ENCODE peak calls at places on chromosomes 13 and 19, in seven cellular contexts. One of them, this sample, is unnamed.

GRCh38 chr13:25978961-25979360 is 72.9 kb downstream of the SHISA2 start:
- DNase-seq in uterus: no peak
- DNase-seq in EL: no peak
- DNase-seq in NCI-H1105: no peak
- DNase-seq in foreskin fibroblast: no peak
- DNase-seq in amniotic stem cell: no peak
- DNase-seq in BE2C: no peak
- DNase-seq in this sample: no peak

GRCh38 chr13:94595006-94595942 is 678 bp downstream of the TGDS start:
- DNase-seq in uterus: no peak
- DNase-seq in EL: peak
- DNase-seq in NCI-H1105: no peak
- DNase-seq in foreskin fibroblast: peak
- DNase-seq in amniotic stem cell: no peak
- DNase-seq in BE2C: peak
- DNase-seq in this sample: no peak

GRCh38 chr13:48750588-48751383 is 97.1 kb downstream of the CYSLTR2 start:
- DNase-seq in uterus: peak
- DNase-seq in EL: no peak
- DNase-seq in NCI-H1105: no peak
- DNase-seq in foreskin fibroblast: peak
- DNase-seq in amniotic stem cell: no peak
- DNase-seq in BE2C: no peak
- DNase-seq in this sample: peak

GRCh38 chr19:57587529-57587928 is 3.6 kb downstream of the ZIK1 start:
- DNase-seq in uterus: no peak
- DNase-seq in EL: peak
- DNase-seq in NCI-H1105: no peak
- DNase-seq in foreskin fibroblast: peak
- DNase-seq in amniotic stem cell: peak
- DNase-seq in BE2C: no peak
- DNase-seq in this sample: no peak

GRCh38 chr19:18897108-18898029 is 1.4 kb upstream of the CERS1 start:
- DNase-seq in uterus: no peak
- DNase-seq in EL: no peak
- DNase-seq in NCI-H1105: no peak
- DNase-seq in foreskin fibroblast: no peak
- DNase-seq in amniotic stem cell: no peak
- DNase-seq in BE2C: no peak
- DNase-seq in this sample: no peak

GRCh38 chr13:46717275-46717674 is 79.7 kb downstream of the ESD start:
- DNase-seq in uterus: no peak
- DNase-seq in EL: no peak
- DNase-seq in NCI-H1105: no peak
- DNase-seq in foreskin fibroblast: no peak
- DNase-seq in amniotic stem cell: no peak
- DNase-seq in BE2C: no peak
- DNase-seq in this sample: no peak

GRCh38 chr13:91531646-91532045 is 133.2 kb downstream of the GPC5 start:
- DNase-seq in uterus: no peak
- DNase-seq in EL: no peak
- DNase-seq in NCI-H1105: no peak
- DNase-seq in foreskin fibroblast: no peak
- DNase-seq in amniotic stem cell: no peak
- DNase-seq in BE2C: no peak
- DNase-seq in this sample: no peak

GRCh38 chr19:51448011-51448744 is 10.1 kb downstream of the SIGLEC8 start:
- DNase-seq in uterus: no peak
- DNase-seq in EL: no peak
- DNase-seq in NCI-H1105: no peak
- DNase-seq in foreskin fibroblast: no peak
- DNase-seq in amniotic stem cell: no peak
- DNase-seq in BE2C: no peak
- DNase-seq in this sample: no peak

GRCh38 chr19:3459322-3459881 is 20.9 kb downstream of the SMIM24 start:
- DNase-seq in uterus: peak
- DNase-seq in EL: peak
- DNase-seq in NCI-H1105: no peak
- DNase-seq in foreskin fibroblast: peak
- DNase-seq in amniotic stem cell: peak
- DNase-seq in BE2C: no peak
- DNase-seq in this sample: peak

GRCh38 chr13:49020940-49021548 is 45.3 kb downstream of the FNDC3A start:
- DNase-seq in uterus: no peak
- DNase-seq in EL: peak
- DNase-seq in NCI-H1105: no peak
- DNase-seq in foreskin fibroblast: no peak
- DNase-seq in amniotic stem cell: no peak
- DNase-seq in BE2C: no peak
- DNase-seq in this sample: no peak

GRCh38 chr13:100608906-100609305 is 20.3 kb upstream of the GGACT start:
- DNase-seq in uterus: no peak
- DNase-seq in EL: no peak
- DNase-seq in NCI-H1105: no peak
- DNase-seq in foreskin fibroblast: no peak
- DNase-seq in amniotic stem cell: no peak
- DNase-seq in BE2C: no peak
- DNase-seq in this sample: no peak

GRCh38 chr13:29187584-29187983 is 367.4 kb downstream of the MTUS2 start:
- DNase-seq in uterus: no peak
- DNase-seq in EL: no peak
- DNase-seq in NCI-H1105: no peak
- DNase-seq in foreskin fibroblast: no peak
- DNase-seq in amniotic stem cell: no peak
- DNase-seq in BE2C: no peak
- DNase-seq in this sample: no peak

GRCh38 chr19:5967994-5968430 is 9.9 kb downstream of the RANBP3 start:
- DNase-seq in uterus: no peak
- DNase-seq in EL: peak
- DNase-seq in NCI-H1105: peak
- DNase-seq in foreskin fibroblast: peak
- DNase-seq in amniotic stem cell: peak
- DNase-seq in BE2C: peak
- DNase-seq in this sample: peak

GRCh38 chr13:85137516-85137915 is 661.7 kb downstream of the SLITRK6 start:
- DNase-seq in uterus: no peak
- DNase-seq in EL: no peak
- DNase-seq in NCI-H1105: no peak
- DNase-seq in foreskin fibroblast: no peak
- DNase-seq in amniotic stem cell: peak
- DNase-seq in BE2C: no peak
- DNase-seq in this sample: no peak

GRCh38 chr19:1109032-1109541 is 5.3 kb downstream of the GPX4 start:
- DNase-seq in uterus: no peak
- DNase-seq in EL: no peak
- DNase-seq in NCI-H1105: no peak
- DNase-seq in foreskin fibroblast: no peak
- DNase-seq in amniotic stem cell: no peak
- DNase-seq in BE2C: no peak
- DNase-seq in this sample: no peak